ENCODE peak calls at places on chromosomes 16 and 17, in eight cellular contexts. Q is thoracic aorta; B is upper lobe of right lung; G is ovary; P is lower lobe of right lung; L is CD8-positive, alpha-beta memory T cell; I is GM23338; C is CD8-positive, alpha-beta T cell. A is an unnamed sample.

GRCh38 chr17:33486135-33486886 is 193.2 kb upstream of the ASIC2 start:
- DNase-seq in Q (no peak), B (no peak), G (no peak), P (no peak), L (no peak), I (no peak), C (no peak), A (no peak)

GRCh38 chr17:72592242-72592966 is 471.6 kb downstream of the SOX9 start:
- DNase-seq in Q (no peak), B (peak; percentile 88), G (peak; percentile 30), P (peak; percentile 78), L (no peak), I (peak; percentile 86), C (no peak), A (peak; percentile 63)

GRCh38 chr16:9049241-9049640 is 42.2 kb upstream of the HAPSTR1 start:
- DNase-seq in Q (no peak), B (no peak), G (no peak), P (no peak), L (no peak), I (no peak), C (no peak), A (no peak)

GRCh38 chr17:1714980-1715802 is 5.0 kb upstream of the TLCD2 start:
- DNase-seq in Q (peak; percentile 82), B (peak; percentile 93), G (peak; percentile 92), P (peak; percentile 88), L (no peak), I (peak; percentile 74), C (no peak), A (peak; percentile 92)

GRCh38 chr17:46940692-46941404 is 17.9 kb downstream of the GOSR2 start:
- DNase-seq in Q (no peak), B (no peak), G (peak; percentile 78), P (peak; percentile 56), L (peak; percentile 31), I (peak; percentile 91), C (peak; percentile 77), A (peak; percentile 64)

GRCh38 chr17:61619493-61619892 is 28.5 kb upstream of the NACA2 start:
- DNase-seq in Q (no peak), B (no peak), G (no peak), P (no peak), L (no peak), I (peak; percentile 6), C (no peak), A (no peak)

GRCh38 chr16:59686405-59686804 is 952.3 kb upstream of the GOT2 start:
- DNase-seq in Q (no peak), B (no peak), G (no peak), P (no peak), L (no peak), I (no peak), C (no peak), A (no peak)

GRCh38 chr16:28822520-28823290 is at the start of gene ATXN2L:
- DNase-seq in Q (peak; percentile 78), B (peak; percentile 98), G (peak; percentile 96), P (peak; percentile 98), L (peak; percentile 93), I (peak; percentile 94), C (peak; percentile 96), A (peak; percentile 95)

GRCh38 chr17:935485-935884 is 44.1 kb downstream of the NXN start:
- DNase-seq in Q (no peak), B (no peak), G (no peak), P (no peak), L (no peak), I (no peak), C (no peak), A (no peak)

GRCh38 chr17:29079887-29080286 is 36.9 kb downstream of the PIPOX start:
- DNase-seq in Q (no peak), B (no peak), G (no peak), P (no peak), L (no peak), I (peak; percentile 34), C (no peak), A (no peak)

GRCh38 chr16:47734987-47735594 is 274.0 kb downstream of the PHKB start:
- DNase-seq in Q (no peak), B (peak; percentile 71), G (no peak), P (peak; percentile 73), L (no peak), I (no peak), C (no peak), A (no peak)

GRCh38 chr16:50502616-50503000 is 45.6 kb upstream of the NKD1 start:
- DNase-seq in Q (no peak), B (no peak), G (no peak), P (no peak), L (no peak), I (no peak), C (no peak), A (no peak)

GRCh38 chr17:2427215-2427614 is 26.4 kb upstream of the MNT start:
- DNase-seq in Q (no peak), B (no peak), G (no peak), P (no peak), L (no peak), I (no peak), C (no peak), A (no peak)

GRCh38 chr16:23754594-23755483 is at the start of gene CHP2:
- DNase-seq in Q (no peak), B (peak; percentile 64), G (no peak), P (peak; percentile 46), L (no peak), I (peak; percentile 63), C (peak; percentile 45), A (peak; percentile 44)

GRCh38 chr17:82888583-82889495 is 49.0 kb upstream of the ZNF750 start:
- DNase-seq in Q (no peak), B (peak; percentile 94), G (no peak), P (peak; percentile 90), L (no peak), I (no peak), C (no peak), A (peak; percentile 66)

GRCh38 chr16:59574296-59574695 is 840.2 kb upstream of the GOT2 start:
- DNase-seq in Q (no peak), B (no peak), G (no peak), P (no peak), L (no peak), I (no peak), C (no peak), A (no peak)

GRCh38 chr16:1407749-1408148 is 6.8 kb downstream of the UNKL start:
- DNase-seq in Q (no peak), B (no peak), G (peak; percentile 62), P (no peak), L (no peak), I (no peak), C (no peak), A (no peak)

GRCh38 chr16:75273054-75273925 is 21.9 kb upstream of the BCAR1 start:
- DNase-seq in Q (no peak), B (no peak), G (no peak), P (no peak), L (no peak), I (no peak), C (no peak), A (no peak)

GRCh38 chr17:67601897-67602296 is 115.8 kb upstream of the NOL11 start:
- DNase-seq in Q (no peak), B (no peak), G (no peak), P (no peak), L (no peak), I (no peak), C (no peak), A (no peak)

GRCh38 chr17:67076290-67076689 is 31.9 kb downstream of the CACNG1 start:
- DNase-seq in Q (no peak), B (no peak), G (no peak), P (no peak), L (no peak), I (no peak), C (no peak), A (no peak)

GRCh38 chr17:63550816-63551639 is 751 bp downstream of the DCAF7 start:
- DNase-seq in Q (no peak), B (peak; percentile 53), G (no peak), P (no peak), L (no peak), I (peak; percentile 56), C (peak; percentile 45), A (no peak)

GRCh38 chr16:9112166-9112843 is 20.9 kb downstream of the HAPSTR1 start:
- DNase-seq in Q (no peak), B (no peak), G (no peak), P (no peak), L (no peak), I (no peak), C (no peak), A (no peak)

GRCh38 chr17:33647976-33648375 is 354.9 kb upstream of the ASIC2 start:
- DNase-seq in Q (no peak), B (no peak), G (no peak), P (no peak), L (no peak), I (peak; percentile 67), C (no peak), A (no peak)

GRCh38 chr17:49968380-49969133 is 433 bp upstream of the DLX4 start:
- DNase-seq in Q (no peak), B (peak; percentile 91), G (peak; percentile 72), P (peak; percentile 87), L (peak; percentile 72), I (peak; percentile 98), C (peak; percentile 83), A (peak; percentile 41)
- H3K4me1 ChIP-seq in Q (peaks cover 18% of the 10 kb centered on the region), B (peaks cover 39% of the 10 kb centered on the region), G (peaks cover 16% of the 10 kb centered on the region), P (peaks cover 48% of the 10 kb centered on the region), L (peaks cover 50% of the 10 kb centered on the region), I (peaks cover 38% of the 10 kb centered on the region), C (peaks cover 66% of the 10 kb centered on the region), A (peaks cover 37% of the 10 kb centered on the region)

GRCh38 chr16:16076400-16076901 is 127.0 kb downstream of the ABCC1 start:
- DNase-seq in Q (no peak), B (no peak), G (no peak), P (no peak), L (no peak), I (peak; percentile 17), C (no peak), A (no peak)
- H3K27ac ChIP-seq in Q (peak overlapping the region; percentile 57), B (peak overlapping the region; percentile 18), G (no peak overlapping the region), P (no peak overlapping the region), L (no peak overlapping the region), I (peak overlapping the region; percentile 63), C (no peak overlapping the region), A (no peak overlapping the region)

DNA sequence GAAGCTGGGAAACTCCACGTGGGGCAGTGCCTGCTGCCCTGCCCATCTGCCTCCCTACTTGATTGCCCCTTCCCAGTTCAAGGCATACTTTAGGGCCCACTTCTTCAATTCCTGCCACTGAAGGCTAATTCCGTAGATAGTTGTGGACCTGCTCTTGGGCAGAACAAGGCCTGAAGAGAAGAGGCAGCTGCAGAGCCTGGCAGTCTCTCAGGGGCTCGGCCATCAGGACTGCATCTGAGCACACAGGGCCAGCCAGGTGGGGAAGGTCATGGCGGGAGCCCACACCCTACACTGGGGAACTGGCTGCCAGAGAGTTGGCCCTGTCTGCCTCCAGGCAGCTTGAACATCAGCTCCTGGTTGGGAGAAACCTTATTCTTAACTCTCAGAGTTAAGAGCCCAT is 31.0 kb downstream of the WSB1 start:
- DNase-seq in Q (no peak), B (no peak), G (no peak), P (no peak), L (no peak), I (no peak), C (no peak), A (no peak)
- H3K4me1 ChIP-seq in Q (peaks cover 10% of the 10 kb centered on the region), B (peaks cover 34% of the 10 kb centered on the region), G (peaks cover 8% of the 10 kb centered on the region), P (peaks cover 52% of the 10 kb centered on the region), L (no peaks in the 10 kb centered on the region), I (peaks cover 4% of the 10 kb centered on the region), C (no peaks in the 10 kb centered on the region), A (peaks cover 42% of the 10 kb centered on the region)

DNA sequence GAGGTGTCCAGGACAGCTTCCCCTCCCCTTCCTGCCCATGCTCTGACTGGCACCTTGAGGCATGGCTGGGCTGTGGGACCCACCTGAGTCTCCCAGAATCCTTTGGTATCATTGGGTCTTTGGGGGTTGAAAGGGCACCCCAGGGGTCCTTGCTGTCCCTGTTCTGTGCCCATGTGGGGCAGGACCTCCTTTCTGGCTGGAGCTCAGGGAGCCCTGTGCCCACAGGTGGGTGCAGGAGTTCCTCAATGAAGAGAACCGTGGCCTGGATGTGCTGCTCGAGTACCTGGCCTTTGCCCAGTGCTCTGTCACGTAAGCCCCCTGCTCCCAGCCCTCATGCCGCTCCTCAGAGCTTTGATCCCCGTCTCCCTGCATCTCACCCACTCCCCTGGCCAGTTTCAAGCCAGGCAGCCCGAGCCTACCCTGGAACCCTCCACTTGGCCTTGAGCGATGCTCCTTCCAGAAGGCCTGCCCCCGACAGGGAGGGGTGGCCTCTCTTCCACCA is 11.8 kb downstream of the FMNL1 start:
- DNase-seq in Q (no peak), B (no peak), G (no peak), P (no peak), L (no peak), I (no peak), C (no peak), A (no peak)
- H3K27ac ChIP-seq in Q (no peak overlapping the region), B (no peak overlapping the region), G (no peak overlapping the region), P (no peak overlapping the region), L (no peak overlapping the region), I (no peak overlapping the region), C (no peak overlapping the region), A (no peak overlapping the region)

A was measured in heart right ventricle.